ENCODE peak calls at places on chromosome 11, in four cellular contexts. Q, I, Y and W are unnamed samples.

GRCh38 chr11:111770581-111771134 is 4.5 kb upstream of the PPP2R1B start:
- DNase-seq in Q (no peak), I (no peak), Y (no peak), W (no peak)

GRCh38 chr11:3853935-3854659 is 1.4 kb upstream of the STIM1 start:
- DNase-seq in Q (no peak), I (no peak), Y (no peak), W (no peak)

GRCh38 chr11:33657757-33658156 is 42.9 kb downstream of the C11orf91 start:
- DNase-seq in Q (no peak), I (no peak), Y (no peak), W (no peak)

GRCh38 chr11:45288395-45288794 is 2.3 kb upstream of the SYT13 start:
- DNase-seq in Q (no peak), I (no peak), Y (no peak), W (no peak)

GRCh38 chr11:19713221-19714092 is 820 bp downstream of the NAV2 start:
- DNase-seq in Q (peak; percentile 8), I (no peak), Y (no peak), W (no peak)

GRCh38 chr11:10669258-10670033 is 24.1 kb downstream of the IRAG1 start:
- DNase-seq in Q (peak; percentile 77), I (no peak), Y (no peak), W (peak; percentile 84)

GRCh38 chr11:995752-996420 is 40.6 kb downstream of the MUC6 start:
- DNase-seq in Q (peak; percentile 20), I (no peak), Y (peak; percentile 89), W (no peak)

GRCh38 chr11:67276821-67277230 is 10.6 kb downstream of the GRK2 start:
- DNase-seq in Q (peak; percentile 29), I (no peak), Y (no peak), W (no peak)

GRCh38 chr11:8008212-8008611 is 21.1 kb downstream of the EIF3F start:
- DNase-seq in Q (no peak), I (no peak), Y (no peak), W (no peak)

GRCh38 chr11:63791495-63792167 is 21.6 kb upstream of the SPINDOC start:
- DNase-seq in Q (no peak), I (no peak), Y (no peak), W (no peak)

GRCh38 chr11:20026629-20027545 is 133.4 kb downstream of the DBX1 start:
- DNase-seq in Q (no peak), I (no peak), Y (no peak), W (no peak)

GRCh38 chr11:295351-296205 is 3.7 kb downstream of the IFITM5 start:
- DNase-seq in Q (no peak), I (no peak), Y (no peak), W (no peak)

GRCh38 chr11:16779436-16779835 is 41.0 kb downstream of the C11orf58 start:
- DNase-seq in Q (no peak), I (no peak), Y (no peak), W (no peak)

GRCh38 chr11:78916759-78917158 is 342.1 kb upstream of the NARS2 start:
- DNase-seq in Q (no peak), I (no peak), Y (no peak), W (no peak)
- TF ChIP-seq CTCF in Q (no peak), I (no peak), Y (no peak), W (peak; percentile 20)

GRCh38 chr11:76233936-76234703 is 27.8 kb upstream of the WNT11 start:
- DNase-seq in Q (peak; percentile 23), I (no peak), Y (no peak), W (no peak)
- H3K4me3 ChIP-seq in Q (peak overlapping the region; percentile 93), I (peak overlapping the region; percentile 90), Y (peak overlapping the region; percentile 71), W (peak overlapping the region; percentile 90)

GRCh38 chr11:47406896-47407745 is 1.3 kb upstream of the SLC39A13 start:
- DNase-seq in Q (no peak), I (no peak), Y (no peak), W (no peak)
- TF ChIP-seq CTCF in Q (no peak), I (no peak), Y (no peak), W (peak; percentile 29)

GRCh38 chr11:72702842-72703241 is 28.6 kb upstream of the PDE2A start:
- DNase-seq in Q (no peak), I (no peak), Y (no peak), W (no peak)
- H3K4me3 ChIP-seq in Q (no peak overlapping the region), I (no peak overlapping the region), Y (no peak overlapping the region), W (peak overlapping the region; percentile 36)

GRCh38 chr11:18005376-18006129 is 7.3 kb downstream of the SERGEF start:
- DNase-seq in Q (no peak), I (no peak), Y (no peak), W (no peak)
- TF ChIP-seq CTCF in Q (no peak), I (no peak), Y (no peak), W (no peak)

DNA sequence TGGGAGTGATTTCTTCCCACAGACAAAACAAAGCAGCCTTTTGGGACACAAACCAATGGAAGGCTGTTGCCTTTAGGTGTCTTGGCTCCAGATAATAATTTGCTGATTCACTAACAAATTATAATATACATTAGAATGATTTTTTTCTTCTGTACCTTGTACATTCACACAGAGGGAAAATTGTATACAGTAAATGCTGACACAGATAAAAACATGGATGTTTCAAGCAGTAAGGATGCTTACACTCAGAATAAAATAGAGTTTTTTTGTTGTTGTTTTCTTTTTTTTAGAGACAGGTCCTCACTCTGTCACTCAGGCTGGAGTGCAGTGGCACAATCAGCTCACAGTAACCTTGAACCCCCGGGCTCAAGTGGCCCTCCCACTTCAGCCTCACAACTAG is 109.2 kb upstream of the TRPC6 start:
- DNase-seq in Q (no peak), I (no peak), Y (no peak), W (no peak)
- H3K4me3 ChIP-seq in Q (no peak overlapping the region), I (no peak overlapping the region), Y (no peak overlapping the region), W (no peak overlapping the region)